ENCODE peak calls at places on chromosomes 7 and 10, in four cellular contexts. C is AG08396, P is EH, K is mesenchymal stem cell. A is an unnamed sample.

GRCh38 chr7:92916751-92917369 is 80.5 kb upstream of the CDK6 start:
- DNase-seq in P (peak; percentile 69), C (peak; percentile 33), K (peak; percentile 20), A (peak; percentile 49)

GRCh38 chr10:90321132-90321816 is 536.6 kb downstream of the HTR7 start:
- DNase-seq in C (peak; percentile 9), K (no peak), P (peak; percentile 58), A (peak; percentile 71)

GRCh38 chr7:36084485-36085091 is 68.5 kb upstream of the EEPD1 start:
- DNase-seq in K (peak; percentile 29), P (peak; percentile 52), C (no peak), A (peak; percentile 28)

GRCh38 chr7:70698219-70698832 is 433.6 kb upstream of the GALNT17 start:
- DNase-seq in P (peak; percentile 72), K (peak; percentile 56), C (peak; percentile 74), A (peak; percentile 86)

GRCh38 chr7:54810401-54810800 is 51.4 kb upstream of the SEC61G start:
- DNase-seq in P (peak; percentile 4), K (no peak), C (no peak), A (no peak)

GRCh38 chr10:78464118-78464855 is 430.6 kb downstream of the RPS24 start:
- DNase-seq in P (no peak), C (no peak), K (no peak), A (no peak)

GRCh38 chr7:66224171-66224773 is 19.1 kb downstream of the TPST1 start:
- DNase-seq in K (no peak), C (no peak), P (no peak), A (no peak)

GRCh38 chr7:107742678-107743566 is 1.0 kb upstream of the CBLL1 start:
- DNase-seq in C (peak; percentile 31), P (no peak), K (no peak), A (no peak)

GRCh38 chr10:1187855-1188555 is 131.8 kb downstream of the WDR37 start:
- DNase-seq in C (no peak), P (no peak), K (no peak), A (no peak)

GRCh38 chr7:101668726-101669125 is 39.6 kb upstream of the MYL10 start:
- DNase-seq in C (no peak), P (no peak), K (no peak), A (no peak)

GRCh38 chr7:120916116-120916515 is 34.5 kb upstream of the ING3 start:
- DNase-seq in C (no peak), P (no peak), K (no peak), A (no peak)

GRCh38 chr10:61096056-61096455 is 152.1 kb upstream of the RHOBTB1 start:
- DNase-seq in K (no peak), C (no peak), P (no peak), A (no peak)

GRCh38 chr10:75079436-75080083 is 31.9 kb upstream of the SAMD8 start:
- DNase-seq in K (no peak), C (no peak), P (no peak), A (no peak)

GRCh38 chr10:33484787-33485186 is 150.3 kb upstream of the NRP1 start:
- DNase-seq in K (peak; percentile 75), P (peak; percentile 67), C (no peak), A (peak; percentile 84)

GRCh38 chr7:132200141-132200540 is 376.1 kb downstream of the PLXNA4 start:
- DNase-seq in C (no peak), P (no peak), K (no peak), A (no peak)

GRCh38 chr10:17353568-17353967 is 100.8 kb downstream of the ST8SIA6 start:
- DNase-seq in C (no peak), K (no peak), P (no peak), A (no peak)

GRCh38 chr10:13745271-13745670 is 158.5 kb downstream of the PRPF18 start:
- DNase-seq in K (no peak), C (no peak), P (no peak), A (no peak)

GRCh38 chr7:141045126-141045841 is 28.6 kb upstream of the TMEM178B start:
- DNase-seq in K (peak; percentile 10), C (peak; percentile 53), P (peak; percentile 86), A (peak; percentile 16)

GRCh38 chr10:86974484-86974883 is 6.2 kb downstream of the ADIRF start:
- DNase-seq in P (no peak), K (no peak), C (no peak), A (no peak)

A was measured in adipocyte.